ENCODE peak calls at places on chromosomes 16 and 17, in eight cellular contexts. I, Y, R, G, S, Q, F and C are unnamed samples.

GRCh38 chr16:48612621-48613020 is 2.6 kb upstream of the N4BP1 start:
- DNase-seq in F (no peak), R (no peak), G (no peak), Y (no peak), S (no peak), I (no peak), Q (no peak), C (peak)

GRCh38 chr17:65346166-65346565 is 209.0 kb downstream of the RGS9 start:
- DNase-seq in Y (no peak), Q (no peak), R (no peak), S (no peak), I (no peak), G (no peak), F (peak), C (no peak)

GRCh38 chr17:73064084-73064938 is 28.2 kb downstream of the SLC39A11 start:
- DNase-seq in Y (no peak), G (no peak), Q (no peak), R (peak), I (peak), S (no peak), F (no peak), C (no peak)

GRCh38 chr17:75087558-75088453 is at the start of gene SLC16A5:
- DNase-seq in Q (peak), F (peak), I (peak), S (no peak), G (peak), Y (peak), R (peak), C (peak)

GRCh38 chr17:48194097-48194550 is 86.6 kb downstream of the SNX11 start:
- DNase-seq in G (no peak), Q (peak), F (no peak), R (no peak), Y (no peak), I (peak), S (no peak), C (no peak)

GRCh38 chr16:21222495-21223337 is 10.8 kb upstream of the ANKS4B start:
- DNase-seq in G (no peak), R (no peak), Y (no peak), Q (peak), F (no peak), S (no peak), I (peak), C (no peak)

GRCh38 chr17:5237541-5238016 is 2.9 kb upstream of the SCIMP start:
- DNase-seq in G (no peak), F (peak), I (peak), Q (peak), R (peak), S (peak), Y (no peak), C (peak)

GRCh38 chr16:89383095-89384003 is 107.0 kb downstream of the ANKRD11 start:
- DNase-seq in Y (no peak), S (no peak), F (peak), Q (peak), G (peak), I (peak), R (peak), C (peak)

GRCh38 chr16:11476676-11477075 is 110.0 kb downstream of the LITAF start:
- DNase-seq in Q (no peak), R (no peak), S (no peak), G (no peak), I (no peak), Y (no peak), F (no peak), C (no peak)

GRCh38 chr17:16926591-16927451 is 45.1 kb downstream of the TNFRSF13B start:
- DNase-seq in S (no peak), Y (no peak), F (no peak), Q (no peak), R (no peak), G (peak), I (no peak), C (no peak)

GRCh38 chr17:61656721-61657217 is 65.8 kb upstream of the NACA2 start:
- DNase-seq in G (no peak), R (no peak), Y (no peak), F (no peak), I (no peak), Q (no peak), S (no peak), C (no peak)

GRCh38 chr16:1363501-1364041 is 11.8 kb downstream of the GNPTG start:
- DNase-seq in Y (peak), R (peak), S (peak), I (peak), G (no peak), Q (peak), F (peak), C (peak)

GRCh38 chr17:27572665-27573064 is 58.3 kb upstream of the LGALS9 start:
- DNase-seq in R (no peak), Q (no peak), G (no peak), S (peak), F (no peak), I (no peak), Y (no peak), C (peak)

GRCh38 chr17:78276098-78276497 is 44.7 kb downstream of the TMEM235 start:
- DNase-seq in R (no peak), I (no peak), Q (no peak), S (no peak), F (no peak), Y (no peak), G (no peak), C (no peak)

GRCh38 chr16:73737637-73738036 is 559.0 kb upstream of the PSMD7 start:
- DNase-seq in Y (no peak), S (no peak), F (no peak), Q (no peak), I (no peak), R (no peak), G (no peak), C (no peak)

GRCh38 chr16:56354746-56355145 is 70.6 kb downstream of the AMFR start:
- DNase-seq in Q (no peak), G (peak), S (no peak), R (peak), F (no peak), Y (no peak), I (no peak), C (no peak)

GRCh38 chr17:18950944-18951905 is 740 bp upstream of the SLC5A10 start:
- DNase-seq in G (no peak), Y (no peak), R (peak), S (no peak), Q (no peak), I (peak), F (no peak), C (peak)

GRCh38 chr17:56994009-56994792 is 16.3 kb downstream of the SCPEP1 start:
- DNase-seq in G (no peak), Y (no peak), F (no peak), Q (no peak), R (no peak), I (no peak), S (no peak), C (no peak)

GRCh38 chr16:8962393-8963009 is 1.2 kb downstream of the USP7 start:
- DNase-seq in I (peak), G (no peak), R (no peak), F (peak), Y (peak), S (peak), Q (peak), C (peak)

GRCh38 chr17:76556759-76557367 is 17.0 kb downstream of the PRCD start:
- DNase-seq in R (no peak), F (peak), Y (peak), S (no peak), I (no peak), G (no peak), Q (peak), C (peak)

GRCh38 chr17:33500141-33500540 is 207.0 kb upstream of the ASIC2 start:
- DNase-seq in R (no peak), F (no peak), S (no peak), Y (no peak), Q (no peak), I (no peak), G (no peak), C (no peak)

GRCh38 chr17:42720996-42721583 is 23.8 kb downstream of the EZH1 start:
- DNase-seq in S (peak), F (peak), I (peak), Q (peak), Y (peak), R (peak), G (no peak), C (peak)

GRCh38 chr17:4850236-4850635 is 17.1 kb downstream of the MINK1 start:
- DNase-seq in I (no peak), Q (no peak), S (no peak), G (no peak), R (no peak), F (peak), Y (no peak), C (no peak)

GRCh38 chr16:80610489-80611156 is 69.8 kb downstream of the DYNLRB2 start:
- DNase-seq in S (no peak), Y (no peak), G (no peak), Q (no peak), F (no peak), R (no peak), I (no peak), C (no peak)

GRCh38 chr17:72985882-72986720 is 106.4 kb downstream of the SLC39A11 start:
- DNase-seq in Y (peak), Q (peak), G (no peak), S (peak), R (peak), I (peak), F (peak), C (peak)

GRCh38 chr16:83296505-83296904 is 511.3 kb upstream of the HSBP1 start:
- DNase-seq in Y (no peak), G (no peak), Q (no peak), F (no peak), R (no peak), I (no peak), S (no peak), C (no peak)

GRCh38 chr16:31461201-31461920 is 2.1 kb downstream of the ARMC5 start:
- DNase-seq in S (no peak), I (no peak), G (peak), Q (no peak), Y (no peak), R (no peak), F (no peak), C (no peak)

GRCh38 chr17:81890447-81891302 is 711 bp downstream of the ALYREF start:
- DNase-seq in Y (no peak), G (peak), Q (peak), R (no peak), F (no peak), I (peak), S (no peak), C (peak)

GRCh38 chr16:89720859-89721643 is at the start of the genes VPS9D1 and ZNF276:
- DNase-seq in F (peak), G (peak), S (peak), I (peak), Y (peak), R (peak), Q (peak), C (peak)

GRCh38 chr17:44360826-44361225 is 2.8 kb downstream of the FAM171A2 start:
- DNase-seq in I (peak), G (no peak), Q (peak), R (no peak), S (no peak), F (no peak), Y (no peak), C (no peak)

GRCh38 chr16:50427107-50427506 is 58.3 kb upstream of the BRD7 start:
- DNase-seq in F (no peak), Y (no peak), G (no peak), S (no peak), I (no peak), R (no peak), Q (no peak), C (no peak)

GRCh38 chr16:75279277-75279676 is 27.9 kb upstream of the BCAR1 start:
- DNase-seq in F (no peak), Q (no peak), I (peak), G (no peak), R (peak), S (no peak), Y (no peak), C (no peak)

GRCh38 chr17:36942631-36943125 is 5.4 kb downstream of the LHX1 start:
- DNase-seq in G (no peak), I (peak), F (no peak), R (no peak), S (no peak), Q (no peak), Y (no peak), C (no peak)

GRCh38 chr17:66541461-66542182 is 239.2 kb downstream of the PRKCA start:
- DNase-seq in Y (peak), G (no peak), I (peak), Q (no peak), R (no peak), S (no peak), F (peak), C (peak)

GRCh38 chr17:81002409-81003361 is 11.0 kb downstream of the CHMP6 start:
- DNase-seq in Q (peak), G (peak), S (no peak), R (peak), Y (peak), F (peak), I (peak), C (peak)

GRCh38 chr17:65292430-65292829 is 155.3 kb downstream of the RGS9 start:
- DNase-seq in G (no peak), Q (no peak), Y (no peak), F (no peak), S (no peak), R (no peak), I (no peak), C (peak)